ENCODE peak calls at places on chromosomes 1 and 21, in seven cellular contexts. A is GM12878, L is Panc1, W is HCT116, H is K562, P is SK-N-SH, I is HepG2. U is an unnamed sample.

GRCh38 chr1:38347446-38348175 is 301.0 kb upstream of the POU3F1 start:
- DNase-seq in A (no peak), L (no peak), W (no peak), H (no peak), P (no peak), I (no peak), U (no peak)

GRCh38 chr1:31577515-31578191 is 1.3 kb downstream of the TINAGL1 start:
- DNase-seq in A (no peak), L (no peak), W (no peak), H (peak; percentile 25), P (no peak), I (peak; percentile 24), U (peak; percentile 42)

GRCh38 chr21:38918629-38919346 is 113.1 kb downstream of the ETS2 start:
- DNase-seq in A (no peak), L (no peak), W (no peak), H (no peak), P (no peak), I (peak; percentile 90), U (no peak)

GRCh38 chr1:212218065-212218464 is 67.1 kb upstream of the PPP2R5A start:
- DNase-seq in A (no peak), L (no peak), W (no peak), H (no peak), P (no peak), I (no peak), U (no peak)

GRCh38 chr1:223175032-223175431 is 32.0 kb upstream of the TLR5 start:
- DNase-seq in A (no peak), L (no peak), W (peak; percentile 15), H (no peak), P (no peak), I (no peak), U (no peak)

GRCh38 chr21:43850728-43851295 is 14.2 kb upstream of the AGPAT3 start:
- DNase-seq in A (no peak), L (no peak), W (no peak), H (no peak), P (no peak), I (no peak), U (no peak)

GRCh38 chr1:9084883-9085282 is 15.4 kb upstream of the SLC2A5 start:
- DNase-seq in A (no peak), L (no peak), W (no peak), H (no peak), P (no peak), I (no peak), U (no peak)

GRCh38 chr1:176205322-176205914 is 1.7 kb downstream of the COP1 start:
- DNase-seq in A (no peak), L (no peak), W (no peak), H (no peak), P (no peak), I (no peak), U (no peak)

GRCh38 chr1:60622486-60622885 is 459.9 kb upstream of the NFIA start:
- DNase-seq in A (no peak), L (no peak), W (no peak), H (no peak), P (no peak), I (no peak), U (no peak)

GRCh38 chr1:175232335-175232734 is 39.8 kb upstream of the KIAA0040 start:
- DNase-seq in A (no peak), L (no peak), W (no peak), H (no peak), P (no peak), I (no peak), U (no peak)

GRCh38 chr1:234656981-234657651 is 47.1 kb upstream of the IRF2BP2 start:
- DNase-seq in A (no peak), L (peak; percentile 98), W (peak; percentile 86), H (no peak), P (peak; percentile 39), I (peak; percentile 38), U (no peak)

GRCh38 chr1:193494368-193494767 is 308.0 kb upstream of the B3GALT2 start:
- DNase-seq in A (no peak), L (no peak), W (no peak), H (no peak), P (no peak), I (no peak), U (no peak)

GRCh38 chr21:36010801-36011200 is 49.5 kb downstream of the SETD4 start:
- DNase-seq in A (no peak), L (no peak), W (no peak), H (no peak), P (no peak), I (no peak), U (no peak)

GRCh38 chr1:211335507-211336157 is 9.0 kb downstream of the TRAF5 start:
- DNase-seq in A (no peak), L (no peak), W (no peak), H (no peak), P (no peak), I (no peak), U (no peak)

GRCh38 chr1:207868769-207869721 is 41.9 kb downstream of the CD34 start:
- DNase-seq in A (no peak), L (no peak), W (peak; percentile 29), H (peak; percentile 89), P (peak; percentile 93), I (peak; percentile 41), U (peak; percentile 90)

GRCh38 chr1:28577738-28578536 is 14.1 kb upstream of the RAB42 start:
- DNase-seq in A (no peak), L (no peak), W (no peak), H (peak; percentile 27), P (no peak), I (no peak), U (no peak)

GRCh38 chr1:227805606-227806197 is 9.8 kb upstream of the PRSS38 start:
- DNase-seq in A (no peak), L (peak; percentile 79), W (peak; percentile 96), H (no peak), P (no peak), I (no peak), U (no peak)

GRCh38 chr21:8994640-8995511 is 1526.5 kb upstream of the TPTE start:
- DNase-seq in A (no peak), L (peak; percentile 73), W (no peak), H (peak; percentile 29), P (no peak), I (peak; percentile 83), U (no peak)

GRCh38 chr1:9166289-9167235 is 37.7 kb upstream of the GPR157 start:
- DNase-seq in A (no peak), L (no peak), W (no peak), H (no peak), P (no peak), I (no peak), U (no peak)

GRCh38 chr1:23619299-23620188 is 60.2 kb upstream of the ID3 start:
- DNase-seq in A (no peak), L (no peak), W (no peak), H (peak; percentile 92), P (peak; percentile 78), I (no peak), U (peak; percentile 72)
- H3K4me3 ChIP-seq in A (peak overlapping the region; percentile 64), L (peak overlapping the region; percentile 33), W (peak overlapping the region; percentile 35), H (peak overlapping the region; percentile 4), P (peak overlapping the region; percentile 35), I (peak overlapping the region; percentile 44), U (peak overlapping the region; percentile 55)

GRCh38 chr1:24705260-24706073 is 39.8 kb upstream of the CLIC4 start:
- DNase-seq in A (peak; percentile 82), L (peak; percentile 78), W (peak; percentile 81), H (peak; percentile 92), P (peak; percentile 76), I (peak; percentile 98), U (peak; percentile 61)
- TF ChIP-seq SIN3A in A (no peak), L (no peak), W (no peak), H (no peak), P (no peak), I (no peak), U (no peak)

GRCh38 chr1:3026581-3027511 is 5.6 kb downstream of the ACTRT2 start:
- DNase-seq in A (no peak), L (no peak), W (no peak), H (no peak), P (no peak), I (no peak), U (no peak)

GRCh38 chr1:3027611-3028371 is 6.5 kb downstream of the ACTRT2 start:
- DNase-seq in A (no peak), L (no peak), W (no peak), H (no peak), P (no peak), I (no peak), U (no peak)

GRCh38 chr1:3029991-3030662 is 8.9 kb downstream of the ACTRT2 start:
- DNase-seq in A (no peak), L (no peak), W (no peak), H (no peak), P (no peak), I (no peak), U (no peak)

GRCh38 chr1:3029481-3029961 is 8.3 kb downstream of the ACTRT2 start:
- DNase-seq in A (no peak), L (no peak), W (no peak), H (no peak), P (no peak), I (no peak), U (no peak)

DNA sequence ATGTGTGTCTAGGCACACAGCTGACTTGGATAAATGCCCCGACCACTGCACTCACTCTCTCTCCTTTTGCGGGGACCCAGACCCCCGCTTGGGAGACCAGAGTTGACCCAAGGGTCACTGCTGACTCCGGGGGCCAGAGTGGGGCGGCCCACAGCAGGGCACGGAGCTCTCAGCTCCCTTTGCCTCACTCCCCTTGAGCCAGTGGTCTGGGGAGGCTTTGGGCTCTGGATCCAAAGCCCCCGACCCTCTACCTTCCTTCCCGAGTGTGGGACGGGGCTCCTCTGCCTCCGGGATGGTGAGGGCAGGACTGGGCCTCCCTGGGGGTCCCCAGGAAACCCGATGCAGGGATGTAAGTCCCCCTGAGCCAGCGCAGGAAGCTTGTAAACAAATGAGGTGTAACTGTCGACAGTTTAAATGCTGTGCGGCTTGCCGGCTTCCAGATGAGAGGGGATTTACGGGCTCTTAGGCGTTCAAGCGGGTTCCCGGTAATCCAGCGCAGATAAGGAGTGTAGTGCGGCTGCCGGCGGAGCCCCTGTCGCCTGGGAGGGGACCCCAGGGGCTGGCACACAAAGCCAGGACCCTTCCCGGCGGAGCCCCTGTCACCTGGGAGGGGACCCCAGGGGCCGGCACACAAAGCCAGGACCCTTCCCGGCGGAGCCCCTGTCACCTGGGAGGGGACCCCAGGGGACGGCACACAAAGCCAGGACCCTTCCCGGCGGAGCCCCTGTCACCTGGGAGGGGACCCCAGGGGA is 7.4 kb downstream of the ACTRT2 start:
- DNase-seq in A (no peak), L (no peak), W (no peak), H (no peak), P (no peak), I (no peak), U (no peak)
- TF ChIP-seq POLR2AphosphoS5 in A (no peak), L (no peak), W (no peak), H (no peak), P (no peak), I (no peak), U (no peak)

GRCh38 chr1:11729498-11730428 is 6.2 kb upstream of the AGTRAP start:
- DNase-seq in A (no peak), L (no peak), W (no peak), H (peak; percentile 69), P (no peak), I (peak; percentile 23), U (no peak)
- H3K4me3 ChIP-seq in A (no peak overlapping the region), L (no peak overlapping the region), W (no peak overlapping the region), H (no peak overlapping the region), P (no peak overlapping the region), I (no peak overlapping the region), U (no peak overlapping the region)